ENCODE peak calls at places on chromosomes 3 and 15, in nine cellular contexts. One of them, this sample, is unnamed.
A peak's percentile ranks its signal among the peaks of the same experiment; 100 is the strongest.

GRCh38 chr3:66336358-66336766 is 115.6 kb downstream of the SLC25A26 start:
- DNase-seq in WERI-Rb-1: no peak
- DNase-seq in GM04504: no peak
- DNase-seq in activated T-cell treated with anti-CD3 and anti-CD28 coated beads, Interleukin-2, amount 50 U/mL, for 48 hours: no peak
- DNase-seq in H9: no peak
- DNase-seq in A549: no peak
- DNase-seq in breast epithelium: no peak
- DNase-seq in GM20000: no peak
- DNase-seq in right cardiac atrium: no peak
- DNase-seq in this sample: no peak

GRCh38 chr3:159749406-159749805 is 239.2 kb upstream of the IL12A start:
- DNase-seq in GM04504: no peak
- DNase-seq in A549: peak; percentile 31
- DNase-seq in activated T-cell treated with anti-CD3 and anti-CD28 coated beads, Interleukin-2, amount 50 U/mL, for 48 hours: no peak
- DNase-seq in GM20000: no peak
- DNase-seq in H9: no peak
- DNase-seq in breast epithelium: no peak
- DNase-seq in right cardiac atrium: no peak
- DNase-seq in WERI-Rb-1: no peak
- DNase-seq in this sample: no peak

GRCh38 chr15:77821959-77822256 is 189.2 kb upstream of the LINGO1 start:
- DNase-seq in GM04504: no peak
- DNase-seq in right cardiac atrium: no peak
- DNase-seq in breast epithelium: no peak
- DNase-seq in H9: no peak
- DNase-seq in A549: no peak
- DNase-seq in WERI-Rb-1: no peak
- DNase-seq in GM20000: no peak
- DNase-seq in activated T-cell treated with anti-CD3 and anti-CD28 coated beads, Interleukin-2, amount 50 U/mL, for 48 hours: no peak
- DNase-seq in this sample: no peak

GRCh38 chr3:23776352-23776891 is 29.3 kb upstream of the UBE2E1 start:
- DNase-seq in right cardiac atrium: no peak
- DNase-seq in activated T-cell treated with anti-CD3 and anti-CD28 coated beads, Interleukin-2, amount 50 U/mL, for 48 hours: no peak
- DNase-seq in WERI-Rb-1: no peak
- DNase-seq in H9: no peak
- DNase-seq in A549: no peak
- DNase-seq in GM04504: peak; percentile 72
- DNase-seq in GM20000: no peak
- DNase-seq in breast epithelium: no peak
- DNase-seq in this sample: no peak

GRCh38 chr15:90031231-90031791 is 30.2 kb downstream of the ZNF710 start:
- DNase-seq in right cardiac atrium: no peak
- DNase-seq in A549: no peak
- DNase-seq in GM04504: peak; percentile 50
- DNase-seq in GM20000: peak; percentile 75
- DNase-seq in WERI-Rb-1: no peak
- DNase-seq in activated T-cell treated with anti-CD3 and anti-CD28 coated beads, Interleukin-2, amount 50 U/mL, for 48 hours: peak; percentile 38
- DNase-seq in breast epithelium: no peak
- DNase-seq in H9: no peak
- DNase-seq in this sample: peak; percentile 94

GRCh38 chr3:59857589-59858346 is 807.9 kb upstream of the CFAP20DC start:
- DNase-seq in activated T-cell treated with anti-CD3 and anti-CD28 coated beads, Interleukin-2, amount 50 U/mL, for 48 hours: peak; percentile 84
- DNase-seq in GM04504: peak; percentile 50
- DNase-seq in right cardiac atrium: peak; percentile 91
- DNase-seq in breast epithelium: peak; percentile 81
- DNase-seq in WERI-Rb-1: peak; percentile 78
- DNase-seq in A549: peak; percentile 71
- DNase-seq in H9: peak; percentile 69
- DNase-seq in GM20000: peak; percentile 73
- DNase-seq in this sample: peak; percentile 78

GRCh38 chr3:129623447-129624118 is 17.1 kb upstream of the PLXND1 start:
- DNase-seq in activated T-cell treated with anti-CD3 and anti-CD28 coated beads, Interleukin-2, amount 50 U/mL, for 48 hours: no peak
- DNase-seq in GM20000: no peak
- DNase-seq in GM04504: no peak
- DNase-seq in H9: no peak
- DNase-seq in A549: peak; percentile 36
- DNase-seq in breast epithelium: peak; percentile 76
- DNase-seq in right cardiac atrium: peak; percentile 90
- DNase-seq in WERI-Rb-1: no peak
- DNase-seq in this sample: no peak

GRCh38 chr15:39966521-39966920 is 32.6 kb downstream of the EIF2AK4 start:
- DNase-seq in breast epithelium: no peak
- DNase-seq in GM04504: no peak
- DNase-seq in WERI-Rb-1: no peak
- DNase-seq in right cardiac atrium: no peak
- DNase-seq in H9: no peak
- DNase-seq in GM20000: no peak
- DNase-seq in A549: no peak
- DNase-seq in activated T-cell treated with anti-CD3 and anti-CD28 coated beads, Interleukin-2, amount 50 U/mL, for 48 hours: no peak
- DNase-seq in this sample: no peak

GRCh38 chr15:70863450-70864218 is 9.7 kb upstream of the LARP6 start:
- DNase-seq in A549: peak; percentile 79
- DNase-seq in GM04504: no peak
- DNase-seq in right cardiac atrium: peak; percentile 68
- DNase-seq in activated T-cell treated with anti-CD3 and anti-CD28 coated beads, Interleukin-2, amount 50 U/mL, for 48 hours: no peak
- DNase-seq in GM20000: no peak
- DNase-seq in breast epithelium: no peak
- DNase-seq in H9: no peak
- DNase-seq in WERI-Rb-1: no peak
- DNase-seq in this sample: no peak

GRCh38 chr15:58080398-58080797 is 14.9 kb upstream of the ALDH1A2 start:
- DNase-seq in right cardiac atrium: no peak
- DNase-seq in breast epithelium: no peak
- DNase-seq in activated T-cell treated with anti-CD3 and anti-CD28 coated beads, Interleukin-2, amount 50 U/mL, for 48 hours: no peak
- DNase-seq in GM04504: no peak
- DNase-seq in GM20000: no peak
- DNase-seq in A549: no peak
- DNase-seq in H9: no peak
- DNase-seq in WERI-Rb-1: no peak
- DNase-seq in this sample: no peak

This sample was measured in RPMI8226.